ENCODE peak calls at places on chromosome 10, in four cellular contexts. F is non-pigmented ciliary epithelial cell, M is T-cell, Z is adipocyte. T is an unnamed sample.

GRCh38 chr10:74589226-74589673 is 237.2 kb upstream of the KAT6B start:
- DNase-seq in F (peak; percentile 87), M (peak; percentile 95), Z (peak; percentile 95), T (peak; percentile 93)

GRCh38 chr10:100146875-100147665 is 38.8 kb downstream of the ERLIN1 start:
- DNase-seq in F (no peak), M (no peak), Z (peak; percentile 55), T (no peak)

GRCh38 chr10:102230861-102231356 is 4.8 kb downstream of the ELOVL3 start:
- DNase-seq in F (no peak), M (no peak), Z (no peak), T (peak; percentile 34)

GRCh38 chr10:97210576-97210975 is 24.8 kb upstream of the SLIT1 start:
- DNase-seq in F (no peak), M (peak; percentile 18), Z (peak; percentile 85), T (peak; percentile 64)

GRCh38 chr10:3471927-3472704 is 299.5 kb upstream of the PITRM1 start:
- DNase-seq in F (no peak), M (no peak), Z (no peak), T (no peak)

GRCh38 chr10:132703305-132704007 is 82.5 kb downstream of the NKX6-2 start:
- DNase-seq in F (no peak), M (no peak), Z (no peak), T (peak; percentile 9)

GRCh38 chr10:15387021-15387420 is 15.9 kb upstream of the FAM171A1 start:
- DNase-seq in F (no peak), M (no peak), Z (no peak), T (no peak)

GRCh38 chr10:101241840-101242707 is 12.8 kb upstream of the LBX1 start:
- DNase-seq in F (no peak), M (no peak), Z (no peak), T (peak; percentile 61)

GRCh38 chr10:4061441-4061951 is 276.5 kb upstream of the KLF6 start:
- DNase-seq in F (no peak), M (no peak), Z (no peak), T (peak; percentile 74)

GRCh38 chr10:17394854-17395253 is 59.5 kb downstream of the ST8SIA6 start:
- DNase-seq in F (no peak), M (no peak), Z (no peak), T (no peak)

GRCh38 chr10:115558252-115558651 is 465.1 kb downstream of the ATRNL1 start:
- DNase-seq in F (no peak), M (no peak), Z (no peak), T (no peak)

GRCh38 chr10:78576276-78576675 is 492.5 kb upstream of the ZMIZ1 start:
- DNase-seq in F (no peak), M (no peak), Z (no peak), T (peak; percentile 47)

GRCh38 chr10:123284022-123284421 is 129.8 kb downstream of the BUB3 start:
- DNase-seq in F (no peak), M (no peak), Z (no peak), T (no peak)

GRCh38 chr10:131261890-131262289 is 49.6 kb downstream of the TCERG1L start:
- DNase-seq in F (no peak), M (no peak), Z (no peak), T (no peak)

GRCh38 chr10:72079356-72079755 is 9.0 kb downstream of the SPOCK2 start:
- DNase-seq in F (no peak), M (peak; percentile 85), Z (no peak), T (no peak)

GRCh38 chr10:133385214-133385613 is 6.2 kb downstream of the PAOX start:
- DNase-seq in F (no peak), M (no peak), Z (no peak), T (peak; percentile 7)

GRCh38 chr10:103685880-103686669 is 169.3 kb downstream of the SH3PXD2A start:
- DNase-seq in F (no peak), M (peak; percentile 47), Z (peak; percentile 91), T (peak; percentile 80)

GRCh38 chr10:27771231-27771630 is 25.6 kb upstream of the MKX start:
- DNase-seq in F (no peak), M (no peak), Z (no peak), T (no peak)

T was measured in left cardiac atrium.